ENCODE peak calls at places on chromosomes 2 and 18, in six cellular contexts. W is fibroblast of pulmonary artery, X is caudate nucleus, P is AG08396, O is DMS153, T is head of caudate nucleus. D is an unnamed sample.

GRCh38 chr2:109487237-109487869 is 126.4 kb downstream of the SEPTIN10 start:
- DNase-seq in W (peak), X (no peak), P (peak), O (no peak), T (no peak), D (no peak)

GRCh38 chr18:54752185-54752584 is 76.1 kb upstream of the RAB27B start:
- DNase-seq in W (no peak), X (no peak), P (no peak), O (no peak), T (no peak), D (no peak)

GRCh38 chr2:88265352-88265960 is 95.3 kb downstream of the THNSL2 start:
- DNase-seq in W (peak), X (no peak), P (no peak), O (no peak), T (no peak), D (no peak)

GRCh38 chr2:39679805-39680204 is 14.1 kb downstream of the TMEM178A start:
- DNase-seq in W (no peak), X (no peak), P (no peak), O (no peak), T (no peak), D (no peak)

GRCh38 chr18:711693-712400 is 583 bp downstream of the ENOSF1 start:
- DNase-seq in W (peak), X (peak), P (peak), O (no peak), T (peak), D (peak)

GRCh38 chr2:222561817-222562424 is 94.0 kb downstream of the FARSB start:
- DNase-seq in W (peak), X (no peak), P (peak), O (peak), T (no peak), D (no peak)

GRCh38 chr2:37488911-37489310 is 144.5 kb downstream of the QPCT start:
- DNase-seq in W (no peak), X (no peak), P (no peak), O (no peak), T (no peak), D (no peak)

GRCh38 chr2:42935692-42936631 is 143.6 kb upstream of the HAAO start:
- DNase-seq in W (no peak), X (no peak), P (no peak), O (no peak), T (no peak), D (no peak)

GRCh38 chr2:129759186-129760010 is 220.1 kb upstream of the RAB6C start:
- DNase-seq in W (no peak), X (no peak), P (no peak), O (no peak), T (no peak), D (no peak)